ENCODE peak calls at places on chromosomes 11 and 22, in four cellular contexts. One of them, this sample, is unnamed. For H3K4me1, the result is how much of the 10 kb centered on the place peaks cover.

GRCh38 chr11:116694815-116695590 is 77.8 kb downstream of the BUD13 start:
- DNase-seq in mesendoderm: no peak
- DNase-seq in mesenchymal stem cell: no peak
- DNase-seq in fibroblast of lung: no peak
- DNase-seq in this sample: no peak

GRCh38 chr22:49999063-49999900 is 13.3 kb downstream of the IL17REL start:
- DNase-seq in mesenchymal stem cell: peak
- DNase-seq in mesendoderm: peak
- DNase-seq in fibroblast of lung: no peak
- DNase-seq in this sample: peak

GRCh38 chr11:107545101-107545514 is 20.4 kb downstream of the ALKBH8 start:
- DNase-seq in mesendoderm: no peak
- DNase-seq in mesenchymal stem cell: peak
- DNase-seq in fibroblast of lung: peak
- DNase-seq in this sample: no peak

GRCh38 chr11:68010058-68011041 is at the start of gene ALDH3B1:
- DNase-seq in mesendoderm: peak
- DNase-seq in mesenchymal stem cell: peak
- DNase-seq in fibroblast of lung: peak
- DNase-seq in this sample: peak

GRCh38 chr11:75768112-75768908 is at the start of gene DGAT2:
- DNase-seq in mesendoderm: peak
- DNase-seq in mesenchymal stem cell: peak
- DNase-seq in fibroblast of lung: peak
- DNase-seq in this sample: peak

GRCh38 chr11:125517116-125517804 is 21.2 kb upstream of the FEZ1 start:
- DNase-seq in mesenchymal stem cell: peak
- DNase-seq in fibroblast of lung: peak
- DNase-seq in mesendoderm: peak
- DNase-seq in this sample: no peak

GRCh38 chr22:23357028-23357427 is 176.7 kb downstream of the BCR start:
- DNase-seq in fibroblast of lung: no peak
- DNase-seq in mesenchymal stem cell: no peak
- DNase-seq in mesendoderm: no peak
- DNase-seq in this sample: no peak

GRCh38 chr22:33726294-33726711 is 194.0 kb downstream of the LARGE1 start:
- DNase-seq in fibroblast of lung: peak
- DNase-seq in mesendoderm: no peak
- DNase-seq in mesenchymal stem cell: peak
- DNase-seq in this sample: no peak

GRCh38 chr11:123054301-123055065 is 7.5 kb downstream of the HSPA8 start:
- DNase-seq in mesenchymal stem cell: peak
- DNase-seq in mesendoderm: peak
- DNase-seq in fibroblast of lung: peak
- DNase-seq in this sample: no peak

GRCh38 chr22:36744791-36745190 is 31.1 kb downstream of the IFT27 start:
- DNase-seq in fibroblast of lung: no peak
- DNase-seq in mesendoderm: no peak
- DNase-seq in mesenchymal stem cell: no peak
- DNase-seq in this sample: peak

GRCh38 chr22:37421468-37421877 is 5.8 kb downstream of the ELFN2 start:
- DNase-seq in mesendoderm: no peak
- DNase-seq in mesenchymal stem cell: no peak
- DNase-seq in fibroblast of lung: no peak
- DNase-seq in this sample: no peak

GRCh38 chr11:47906066-47906465 is 57.9 kb upstream of the NUP160 start:
- DNase-seq in mesendoderm: no peak
- DNase-seq in mesenchymal stem cell: no peak
- DNase-seq in fibroblast of lung: no peak
- DNase-seq in this sample: no peak

GRCh38 chr11:113992459-113993105 is 17.7 kb downstream of the HTR3A start:
- DNase-seq in mesenchymal stem cell: no peak
- DNase-seq in fibroblast of lung: no peak
- DNase-seq in mesendoderm: peak
- DNase-seq in this sample: no peak

GRCh38 chr11:134497586-134497985 is 85.5 kb upstream of the B3GAT1 start:
- DNase-seq in fibroblast of lung: no peak
- DNase-seq in mesenchymal stem cell: no peak
- DNase-seq in mesendoderm: peak
- DNase-seq in this sample: peak

GRCh38 chr11:68408512-68408911 is 52.0 kb upstream of the PPP6R3 start:
- DNase-seq in mesendoderm: no peak
- DNase-seq in mesenchymal stem cell: no peak
- DNase-seq in fibroblast of lung: no peak
- DNase-seq in this sample: no peak

GRCh38 chr22:47196881-47197701 is 434.6 kb downstream of the TBC1D22A start:
- DNase-seq in mesenchymal stem cell: no peak
- DNase-seq in mesendoderm: no peak
- DNase-seq in fibroblast of lung: no peak
- DNase-seq in this sample: peak

GRCh38 chr11:120217941-120218694 is 7.3 kb downstream of the OAF start:
- DNase-seq in fibroblast of lung: no peak
- DNase-seq in mesenchymal stem cell: no peak
- DNase-seq in mesendoderm: no peak
- DNase-seq in this sample: no peak

GRCh38 chr11:116110802-116111201 is 606.6 kb upstream of the CADM1 start:
- DNase-seq in fibroblast of lung: no peak
- DNase-seq in mesenchymal stem cell: no peak
- DNase-seq in mesendoderm: no peak
- DNase-seq in this sample: no peak

GRCh38 chr11:10483584-10483983 is 28.5 kb downstream of the AMPD3 start:
- DNase-seq in mesenchymal stem cell: no peak
- DNase-seq in mesendoderm: no peak
- DNase-seq in fibroblast of lung: no peak
- DNase-seq in this sample: no peak

GRCh38 chr11:44303401-44303938 is 6.5 kb downstream of the ALX4 start:
- DNase-seq in mesenchymal stem cell: no peak
- DNase-seq in mesendoderm: no peak
- DNase-seq in fibroblast of lung: no peak
- DNase-seq in this sample: no peak

GRCh38 chr11:68778205-68778604 is 26.9 kb upstream of the TESMIN start:
- DNase-seq in fibroblast of lung: no peak
- DNase-seq in mesenchymal stem cell: no peak
- DNase-seq in mesendoderm: no peak
- DNase-seq in this sample: no peak

GRCh38 chr22:36936362-36937116 is 23.1 kb downstream of the CSF2RB start:
- DNase-seq in mesenchymal stem cell: no peak
- DNase-seq in mesendoderm: no peak
- DNase-seq in fibroblast of lung: no peak
- DNase-seq in this sample: peak

GRCh38 chr11:13294771-13295579 is 17.4 kb downstream of the BMAL1 start:
- DNase-seq in mesendoderm: no peak
- DNase-seq in mesenchymal stem cell: no peak
- DNase-seq in fibroblast of lung: no peak
- DNase-seq in this sample: no peak

GRCh38 chr11:47433157-47433556 is 6.9 kb upstream of the PSMC3 start:
- DNase-seq in mesenchymal stem cell: no peak
- DNase-seq in fibroblast of lung: peak
- DNase-seq in mesendoderm: no peak
- DNase-seq in this sample: no peak

GRCh38 chr11:113896156-113896879 is 8.3 kb upstream of the HTR3B start:
- DNase-seq in mesendoderm: peak
- DNase-seq in fibroblast of lung: peak
- DNase-seq in mesenchymal stem cell: peak
- DNase-seq in this sample: no peak

GRCh38 chr22:31248965-31249940 is 37.2 kb downstream of the LIMK2 start:
- DNase-seq in mesendoderm: no peak
- DNase-seq in fibroblast of lung: peak
- DNase-seq in mesenchymal stem cell: no peak
- DNase-seq in this sample: no peak

GRCh38 chr11:104041792-104042191 is 5.4 kb downstream of the DDI1 start:
- DNase-seq in mesendoderm: no peak
- DNase-seq in mesenchymal stem cell: no peak
- DNase-seq in fibroblast of lung: no peak
- DNase-seq in this sample: no peak

GRCh38 chr11:120637131-120637530 is 125.6 kb downstream of the GRIK4 start:
- DNase-seq in mesendoderm: no peak
- DNase-seq in mesenchymal stem cell: no peak
- DNase-seq in fibroblast of lung: no peak
- DNase-seq in this sample: peak

GRCh38 chr11:132427611-132428010 is 1057.2 kb downstream of the NTM start:
- DNase-seq in mesenchymal stem cell: no peak
- DNase-seq in fibroblast of lung: peak
- DNase-seq in mesendoderm: no peak
- DNase-seq in this sample: no peak

GRCh38 chr11:20310137-20310536 is 53.4 kb upstream of the HTATIP2 start:
- DNase-seq in mesendoderm: no peak
- DNase-seq in fibroblast of lung: no peak
- DNase-seq in mesenchymal stem cell: no peak
- DNase-seq in this sample: no peak

GRCh38 chr11:64865286-64866172 is 12.9 kb downstream of the EHD1 start:
- DNase-seq in fibroblast of lung: peak
- DNase-seq in mesendoderm: no peak
- DNase-seq in mesenchymal stem cell: peak
- DNase-seq in this sample: no peak
- H3K27ac ChIP-seq in fibroblast of lung: peak
- H3K27ac ChIP-seq in mesendoderm: no peak
- H3K27ac ChIP-seq in mesenchymal stem cell: peak
- H3K27ac ChIP-seq in this sample: peak

GRCh38 chr11:96103102-96103501 is 179.2 kb upstream of the MTMR2 start:
- DNase-seq in fibroblast of lung: no peak
- DNase-seq in mesendoderm: no peak
- DNase-seq in mesenchymal stem cell: no peak
- DNase-seq in this sample: no peak

GRCh38 chr11:96105197-96105895 is 181.4 kb upstream of the MTMR2 start:
- DNase-seq in mesenchymal stem cell: peak
- DNase-seq in fibroblast of lung: no peak
- DNase-seq in mesendoderm: no peak
- DNase-seq in this sample: no peak

GRCh38 chr11:96103721-96104120 is 179.8 kb upstream of the MTMR2 start:
- DNase-seq in fibroblast of lung: no peak
- DNase-seq in mesendoderm: no peak
- DNase-seq in mesenchymal stem cell: no peak
- DNase-seq in this sample: no peak

GRCh38 chr11:96101146-96101545 is 177.2 kb upstream of the MTMR2 start:
- DNase-seq in fibroblast of lung: peak
- DNase-seq in mesenchymal stem cell: no peak
- DNase-seq in mesendoderm: no peak
- DNase-seq in this sample: no peak

DNA sequence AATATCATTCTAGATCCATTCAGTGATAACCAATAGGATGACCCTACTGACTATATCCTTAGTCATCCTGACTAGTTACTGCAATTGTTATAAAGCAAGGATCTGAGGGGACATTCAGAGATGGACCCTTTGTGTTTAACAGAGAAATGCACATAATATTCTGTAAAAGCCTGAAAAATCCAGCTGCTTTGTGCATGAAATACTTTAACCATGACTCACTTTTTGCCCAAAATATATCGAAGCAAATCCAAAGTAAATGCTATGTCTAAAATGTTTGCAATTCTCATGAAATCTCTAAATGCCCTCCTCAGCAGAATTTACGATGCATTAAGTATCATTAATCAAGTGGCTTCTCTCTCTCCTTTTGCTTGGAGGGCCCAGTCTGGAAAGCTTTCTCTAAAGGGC is 178.8 kb upstream of the MTMR2 start:
- DNase-seq in fibroblast of lung: peak
- DNase-seq in mesendoderm: no peak
- DNase-seq in mesenchymal stem cell: peak
- DNase-seq in this sample: no peak
- H3K9ac ChIP-seq in fibroblast of lung: no peak
- H3K9ac ChIP-seq in mesendoderm: no peak
- H3K9ac ChIP-seq in mesenchymal stem cell: peak
- H3K9ac ChIP-seq in this sample: no peak

GRCh38 chr11:122045181-122045586 is 70.8 kb downstream of the BLID start:
- DNase-seq in mesendoderm: no peak
- DNase-seq in mesenchymal stem cell: peak
- DNase-seq in fibroblast of lung: peak
- DNase-seq in this sample: no peak
- H3K4me1 ChIP-seq in mesendoderm: under half
- H3K4me1 ChIP-seq in mesenchymal stem cell: under half
- H3K4me1 ChIP-seq in fibroblast of lung: under half
- H3K4me1 ChIP-seq in this sample: under half

DNA sequence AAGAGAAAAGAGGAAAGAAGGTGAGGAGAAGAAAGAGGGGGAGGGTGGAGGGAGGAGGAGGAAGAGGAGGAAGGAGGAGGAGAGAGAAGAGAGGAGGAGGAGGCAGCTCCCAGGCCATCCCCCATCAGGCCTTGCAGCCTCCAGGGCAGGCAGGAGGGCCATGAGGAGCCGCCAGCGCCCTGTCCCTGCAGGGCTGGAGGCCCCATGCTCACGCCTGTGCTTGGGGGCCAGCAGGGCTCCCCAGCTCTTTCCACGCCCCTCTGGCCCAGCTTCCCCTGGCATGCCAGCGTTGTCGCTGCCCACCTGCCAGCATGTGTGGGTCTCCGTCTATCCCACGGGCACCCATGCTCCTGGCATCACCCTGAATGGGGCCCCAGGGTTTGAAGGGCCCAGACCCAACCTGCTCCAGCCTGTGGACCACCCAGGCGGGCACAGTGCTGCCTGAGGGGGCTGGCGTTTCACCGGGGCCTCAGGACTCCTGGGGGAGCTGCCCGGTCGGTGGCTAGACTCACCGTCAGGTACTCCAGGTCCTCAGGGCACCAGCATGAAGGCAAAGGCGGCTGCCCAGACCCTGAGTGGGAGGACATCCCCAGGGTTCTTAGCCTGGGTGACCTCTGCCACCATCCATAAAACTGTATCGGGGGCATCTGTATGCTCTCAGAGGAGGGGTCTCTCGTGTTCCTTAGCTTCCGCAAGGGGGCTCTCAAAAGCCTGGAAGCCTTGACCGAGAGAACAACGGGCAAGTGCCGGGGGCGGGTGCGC is 5.3 kb downstream of the TSPAN32 start:
- DNase-seq in mesenchymal stem cell: peak
- DNase-seq in fibroblast of lung: peak
- DNase-seq in mesendoderm: no peak
- DNase-seq in this sample: peak
- H3K27ac ChIP-seq in mesenchymal stem cell: no peak
- H3K27ac ChIP-seq in fibroblast of lung: no peak
- H3K27ac ChIP-seq in mesendoderm: no peak
- H3K27ac ChIP-seq in this sample: no peak